ENCODE peak calls at places on chromosomes 6 and 20, in ten cellular contexts. A is RKO, P is WERI-Rb-1, D is DMS153, T is left colon, C is mucosa of gallbladder, H is B cell, X is NCI-H1694, O is prostate gland, G is GM10248. B is an unnamed sample.

GRCh38 chr6:114520976-114521375 is 178.2 kb upstream of the HS3ST5 start:
- DNase-seq in A (peak; percentile 54), P (no peak), D (no peak), T (no peak), C (no peak), H (no peak), X (no peak), O (no peak), G (no peak), B (no peak)

GRCh38 chr6:138656278-138656803 is 117.2 kb upstream of the CCDC28A start:
- DNase-seq in A (no peak), P (no peak), D (no peak), T (no peak), C (no peak), H (no peak), X (no peak), O (no peak), G (no peak), B (no peak)

GRCh38 chr6:35445691-35446090 is 6.4 kb upstream of the FANCE start:
- DNase-seq in A (no peak), P (no peak), D (no peak), T (no peak), C (no peak), H (no peak), X (no peak), O (no peak), G (no peak), B (no peak)

GRCh38 chr6:31765910-31766794 is 3.7 kb downstream of the SAPCD1 start:
- DNase-seq in A (no peak), P (no peak), D (no peak), T (peak; percentile 44), C (no peak), H (no peak), X (no peak), O (no peak), G (no peak), B (no peak)

GRCh38 chr6:35047265-35048011 is 93.7 kb downstream of the TCP11 start:
- DNase-seq in A (no peak), P (peak; percentile 62), D (no peak), T (peak; percentile 15), C (no peak), H (no peak), X (no peak), O (no peak), G (no peak), B (no peak)

GRCh38 chr6:106089981-106090380 is 3.8 kb downstream of the PRDM1 start:
- DNase-seq in A (no peak), P (no peak), D (no peak), T (no peak), C (no peak), H (no peak), X (no peak), O (no peak), G (no peak), B (no peak)

GRCh38 chr6:146909376-146909775 is 294.8 kb upstream of the STXBP5 start:
- DNase-seq in A (no peak), P (no peak), D (no peak), T (no peak), C (no peak), H (no peak), X (no peak), O (no peak), G (no peak), B (no peak)

GRCh38 chr6:23456396-23456795 is 669.6 kb upstream of the NRSN1 start:
- DNase-seq in A (no peak), P (no peak), D (no peak), T (no peak), C (no peak), H (no peak), X (no peak), O (no peak), G (no peak), B (no peak)

GRCh38 chr20:3560578-3560977 is 89.8 kb downstream of the ATRN start:
- DNase-seq in A (no peak), P (no peak), D (no peak), T (no peak), C (no peak), H (no peak), X (no peak), O (no peak), G (no peak), B (no peak)

GRCh38 chr6:167481527-167481926 is 156.6 kb downstream of the TTLL2 start:
- DNase-seq in A (no peak), P (no peak), D (no peak), T (no peak), C (no peak), H (no peak), X (no peak), O (no peak), G (no peak), B (no peak)

GRCh38 chr6:48249071-48249470 is 138.1 kb upstream of the PTCHD4 start:
- DNase-seq in A (no peak), P (no peak), D (no peak), T (no peak), C (no peak), H (no peak), X (no peak), O (no peak), G (no peak), B (no peak)

GRCh38 chr6:105545947-105546710 is 143.2 kb upstream of the PREP start:
- DNase-seq in A (peak; percentile 63), P (no peak), D (peak; percentile 38), T (no peak), C (peak; percentile 12), H (no peak), X (no peak), O (no peak), G (no peak), B (no peak)

GRCh38 chr6:21227486-21227885 is 366.1 kb upstream of the SOX4 start:
- DNase-seq in A (no peak), P (no peak), D (no peak), T (no peak), C (no peak), H (no peak), X (no peak), O (no peak), G (no peak), B (no peak)